ENCODE peak calls at places on chromosome 13, in five cellular contexts. K is G401, Y is SW 1271, C is GM10248, L is NCI-H446 treated with DMSO at 0.1 percent for 48 hours. I is an unnamed sample.

GRCh38 chr13:80945328-80945727 is 604.4 kb upstream of the SPRY2 start:
- DNase-seq in K (no peak), Y (no peak), C (no peak), L (no peak), I (no peak)

GRCh38 chr13:44903596-44903995 is 85.7 kb downstream of the NUFIP1 start:
- DNase-seq in K (no peak), Y (no peak), C (no peak), L (peak), I (no peak)

GRCh38 chr13:106423530-106423929 is 111.9 kb downstream of the EFNB2 start:
- DNase-seq in K (no peak), Y (no peak), C (peak), L (no peak), I (no peak)

GRCh38 chr13:51946163-51946669 is 65.0 kb downstream of the ATP7B start:
- DNase-seq in K (no peak), Y (no peak), C (no peak), L (no peak), I (no peak)

GRCh38 chr13:83274679-83275078 is 607.6 kb downstream of the SLITRK1 start:
- DNase-seq in K (no peak), Y (no peak), C (no peak), L (no peak), I (no peak)

GRCh38 chr13:37277435-37278144 is 172.1 kb upstream of the CSNK1A1L start:
- DNase-seq in K (no peak), Y (no peak), C (no peak), L (no peak), I (no peak)

GRCh38 chr13:68996671-68997030 is 1111.0 kb upstream of the ATXN8OS start:
- DNase-seq in K (no peak), Y (no peak), C (no peak), L (no peak), I (no peak)

GRCh38 chr13:43942301-43942700 is 62.6 kb downstream of the LACC1 start:
- DNase-seq in K (no peak), Y (no peak), C (no peak), L (no peak), I (no peak)

GRCh38 chr13:40058757-40059236 is 403.3 kb downstream of the COG6 start:
- DNase-seq in K (no peak), Y (no peak), C (no peak), L (no peak), I (no peak)

GRCh38 chr13:66915596-66916185 is 314.4 kb downstream of the PCDH9 start:
- DNase-seq in K (no peak), Y (no peak), C (no peak), L (no peak), I (no peak)

GRCh38 chr13:89900104-89900760 is 1447.3 kb upstream of the MIR17HG start:
- DNase-seq in K (no peak), Y (no peak), C (no peak), L (no peak), I (no peak)

GRCh38 chr13:84479656-84480055 is 597.4 kb upstream of the SLITRK1 start:
- DNase-seq in K (no peak), Y (no peak), C (no peak), L (no peak), I (peak)

GRCh38 chr13:98454389-98454881 is 122.5 kb downstream of the STK24 start:
- DNase-seq in K (peak), Y (peak), C (no peak), L (peak), I (no peak)

GRCh38 chr13:31940076-31940475 is 91.5 kb upstream of the FRY start:
- DNase-seq in K (no peak), Y (no peak), C (no peak), L (no peak), I (no peak)

GRCh38 chr13:23673354-23673753 is 103.1 kb downstream of the TNFRSF19 start:
- DNase-seq in K (peak), Y (no peak), C (no peak), L (no peak), I (no peak)

GRCh38 chr13:99086869-99087129 is 108.9 kb upstream of the DOCK9 start:
- DNase-seq in K (no peak), Y (peak), C (no peak), L (no peak), I (no peak)

GRCh38 chr13:60019119-60019993 is 144.4 kb downstream of the DIAPH3 start:
- DNase-seq in K (no peak), Y (no peak), C (peak), L (no peak), I (no peak)

GRCh38 chr13:52743569-52743968 is 3.9 kb upstream of the CNMD start:
- DNase-seq in K (no peak), Y (no peak), C (no peak), L (no peak), I (no peak)

GRCh38 chr13:98461525-98462240 is 115.2 kb downstream of the STK24 start:
- DNase-seq in K (peak), Y (no peak), C (no peak), L (no peak), I (no peak)

GRCh38 chr13:24308488-24309020 is 826 bp upstream of the C1QTNF9 start:
- DNase-seq in K (no peak), Y (no peak), C (peak), L (no peak), I (no peak)

GRCh38 chr13:41596190-41596589 is 138.8 kb downstream of the RGCC start:
- DNase-seq in K (no peak), Y (no peak), C (no peak), L (no peak), I (no peak)

GRCh38 chr13:51397262-51397933 is 55.4 kb downstream of the INTS6 start:
- DNase-seq in K (peak), Y (no peak), C (no peak), L (no peak), I (no peak)

GRCh38 chr13:41934994-41935393 is 25.9 kb downstream of the VWA8 start:
- DNase-seq in K (no peak), Y (no peak), C (no peak), L (no peak), I (no peak)

GRCh38 chr13:23992722-23993438 is 95.6 kb upstream of the C1QTNF9B start:
- DNase-seq in K (peak), Y (no peak), C (no peak), L (no peak), I (no peak)

GRCh38 chr13:27359203-27359821 is 65.1 kb upstream of the GTF3A start:
- DNase-seq in K (peak), Y (peak), C (peak), L (no peak), I (no peak)

GRCh38 chr13:42361701-42362100 is 89.7 kb downstream of the AKAP11 start:
- DNase-seq in K (no peak), Y (no peak), C (no peak), L (no peak), I (no peak)

GRCh38 chr13:60329221-60329983 is 67.6 kb upstream of the TDRD3 start:
- DNase-seq in K (peak), Y (peak), C (peak), L (peak), I (no peak)

GRCh38 chr13:29924482-29924884 is 74.1 kb upstream of the UBL3 start:
- DNase-seq in K (no peak), Y (no peak), C (no peak), L (no peak), I (no peak)

I was measured in keratinocyte.